ENCODE peak calls at places on chromosomes 1 and 21, in four cellular contexts. F, S, G and T are unnamed samples.

GRCh38 chr1:22295396-22295795 is 152.5 kb upstream of the WNT4 start:
- DNase-seq in F (no peak), S (no peak), G (no peak), T (no peak)

GRCh38 chr1:174160109-174160473 is 771 bp downstream of the RABGAP1L start:
- DNase-seq in S (peak; percentile 56), F (peak; percentile 49), G (peak; percentile 26), T (peak; percentile 24)

GRCh38 chr21:25370311-25370744 is 237.0 kb downstream of the MRPL39 start:
- DNase-seq in S (no peak), F (peak; percentile 52), G (peak; percentile 89), T (no peak)

GRCh38 chr1:2104621-2105427 is 54.6 kb downstream of the PRKCZ start:
- DNase-seq in F (no peak), S (peak; percentile 40), G (no peak), T (no peak)

GRCh38 chr1:100868364-100868995 is 26.2 kb downstream of the EXTL2 start:
- DNase-seq in G (peak; percentile 78), F (peak; percentile 47), S (peak; percentile 56), T (no peak)

GRCh38 chr1:112711041-112711440 is 4.1 kb downstream of the PPM1J start:
- DNase-seq in S (no peak), G (no peak), F (no peak), T (no peak)

GRCh38 chr1:43932786-43933385 is 715 bp upstream of the ARTN start:
- DNase-seq in S (peak; percentile 14), F (peak; percentile 82), G (peak; percentile 28), T (no peak)

GRCh38 chr1:201562257-201562656 is 23.3 kb downstream of the NAV1 start:
- DNase-seq in S (no peak), G (peak; percentile 86), F (peak; percentile 25), T (peak; percentile 51)

GRCh38 chr21:34989337-34990151 is 59.6 kb downstream of the RUNX1 start:
- DNase-seq in S (no peak), F (no peak), G (no peak), T (no peak)

GRCh38 chr1:159239551-159240220 is 35.0 kb downstream of the ACKR1 start:
- DNase-seq in S (no peak), G (no peak), F (peak; percentile 73), T (no peak)

GRCh38 chr21:44324854-44325107 is 14.4 kb downstream of the CFAP410 start:
- DNase-seq in G (no peak), S (no peak), F (no peak), T (no peak)

GRCh38 chr1:153886127-153886526 is 36.6 kb downstream of the GATAD2B start:
- DNase-seq in S (no peak), G (no peak), F (no peak), T (no peak)

GRCh38 chr1:2952371-2952770 is 68.9 kb upstream of the ACTRT2 start:
- DNase-seq in F (no peak), S (no peak), G (no peak), T (no peak)

GRCh38 chr1:207868252-207868768 is 42.6 kb downstream of the CD34 start:
- DNase-seq in S (peak; percentile 56), F (no peak), G (peak; percentile 45), T (peak; percentile 53)

GRCh38 chr1:183368213-183369108 is 49.7 kb downstream of the NMNAT2 start:
- DNase-seq in G (no peak), S (peak; percentile 4), F (no peak), T (no peak)

GRCh38 chr1:70038025-70038424 is 167.4 kb downstream of the LRRC40 start:
- DNase-seq in S (peak; percentile 68), G (peak; percentile 5), F (peak; percentile 54), T (no peak)

GRCh38 chr21:37450385-37451044 is 83.9 kb downstream of the DYRK1A start:
- DNase-seq in G (peak; percentile 30), F (peak; percentile 91), S (no peak), T (no peak)

GRCh38 chr1:156814571-156815260 is 1.9 kb downstream of the SH2D2A start:
- DNase-seq in F (peak; percentile 56), S (no peak), G (no peak), T (no peak)

GRCh38 chr1:31562707-31563360 is 13.5 kb upstream of the TINAGL1 start:
- DNase-seq in F (peak; percentile 92), G (no peak), S (no peak), T (no peak)

GRCh38 chr1:58432813-58433668 is 113.5 kb downstream of the OMA1 start:
- DNase-seq in G (peak; percentile 89), S (no peak), F (peak; percentile 34), T (peak; percentile 25)

GRCh38 chr1:236654957-236655356 is 31.3 kb upstream of the ACTN2 start:
- DNase-seq in G (peak; percentile 26), S (no peak), F (no peak), T (no peak)

GRCh38 chr1:31735571-31735970 is 28.6 kb downstream of the ADGRB2 start:
- DNase-seq in F (no peak), G (no peak), S (no peak), T (no peak)

GRCh38 chr1:210250998-210251679 is 18.5 kb downstream of the SERTAD4 start:
- DNase-seq in F (peak; percentile 68), S (peak; percentile 9), G (no peak), T (peak; percentile 64)

GRCh38 chr1:181104790-181105133 is 16.3 kb downstream of the IER5 start:
- DNase-seq in S (peak; percentile 67), G (no peak), F (no peak), T (peak; percentile 63)

GRCh38 chr1:72177711-72178110 is 104.6 kb downstream of the NEGR1 start:
- DNase-seq in F (peak; percentile 15), S (no peak), G (peak; percentile 11), T (no peak)

GRCh38 chr1:2528966-2529750 is 905 bp downstream of the HES5 start:
- DNase-seq in S (peak; percentile 41), G (no peak), F (no peak), T (no peak)

GRCh38 chr1:16440150-16440479 is 409 bp upstream of the NECAP2 start:
- DNase-seq in S (no peak), F (no peak), G (no peak), T (no peak)

GRCh38 chr1:90973897-90974798 is 47.7 kb downstream of the ZNF644 start:
- DNase-seq in S (peak; percentile 76), G (peak; percentile 72), F (peak; percentile 69), T (no peak)

DNA sequence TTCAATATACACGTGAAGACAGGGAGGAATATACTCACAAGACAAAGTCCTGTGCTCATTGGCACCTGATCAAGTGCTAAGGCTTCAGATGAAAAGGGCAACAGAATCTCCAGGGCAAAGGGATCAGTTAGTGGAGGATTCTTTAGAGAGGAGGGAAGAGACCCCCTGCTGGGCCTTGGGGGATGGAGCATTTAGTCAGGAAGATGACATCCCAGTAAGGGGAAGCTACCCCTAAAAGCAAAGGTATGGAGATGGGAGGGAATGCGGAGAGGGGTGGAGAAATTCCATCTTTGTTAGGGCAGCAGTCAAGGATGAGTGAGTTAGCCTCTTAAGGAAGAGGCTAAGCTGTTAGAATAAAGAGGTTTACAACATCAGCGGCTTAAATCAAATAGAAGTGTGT is 67.4 kb downstream of the ST6GALNAC3 start:
- DNase-seq in G (no peak), S (no peak), F (no peak), T (no peak)
- H3K4me3 ChIP-seq in G (no peak overlapping the region), S (no peak overlapping the region), F (no peak overlapping the region), T (no peak overlapping the region)

GRCh38 chr1:27589441-27589840 is 14.5 kb downstream of the AHDC1 start:
- DNase-seq in F (no peak), S (no peak), G (no peak), T (no peak)
- H3K4me3 ChIP-seq in F (no peak overlapping the region), S (no peak overlapping the region), G (no peak overlapping the region), T (no peak overlapping the region)

DNA sequence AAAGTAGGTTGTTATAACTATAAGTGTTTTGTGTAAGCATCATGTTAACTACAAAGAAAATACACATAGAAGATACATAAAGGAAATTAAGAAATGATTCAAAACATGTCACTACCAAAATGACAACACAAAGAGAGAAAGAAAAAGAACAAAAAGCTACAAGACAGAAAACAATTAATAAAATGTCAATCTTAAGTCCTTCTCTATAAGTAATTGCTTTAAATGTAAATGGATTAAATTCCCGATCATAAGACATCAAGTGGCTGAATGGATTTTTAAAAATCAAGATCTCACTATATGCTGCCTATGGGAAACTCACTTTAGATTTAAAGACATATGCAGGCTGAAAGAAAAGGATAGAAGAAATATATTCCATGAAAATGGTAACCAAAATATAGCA is 232.3 kb upstream of the NFIA start:
- DNase-seq in S (no peak), G (no peak), F (no peak), T (no peak)
- H3K4me3 ChIP-seq in S (no peak overlapping the region), G (no peak overlapping the region), F (no peak overlapping the region), T (no peak overlapping the region)

GRCh38 chr21:36080386-36080785 is 10.6 kb downstream of the CBR1 start:
- DNase-seq in G (no peak), F (peak; percentile 97), S (no peak), T (no peak)
- H3K4me3 ChIP-seq in G (no peak overlapping the region), F (no peak overlapping the region), S (no peak overlapping the region), T (no peak overlapping the region)